ENCODE peak calls at places on chromosome 3, in ten cellular contexts. O, T, Q, H, R, P, E, N, M and F are unnamed samples.
A peak's percentile ranks its signal among the peaks of the same experiment; 100 is the strongest.

GRCh38 chr3:128549283-128550112 is 56.5 kb upstream of the GATA2 start:
- DNase-seq in O (peak; percentile 36), R (peak; percentile 70), T (peak; percentile 62), M (no peak), N (no peak), Q (no peak), E (peak; percentile 3), P (peak; percentile 98), H (no peak), F (no peak)

GRCh38 chr3:82790307-82791097 is 1029.1 kb upstream of the GBE1 start:
- DNase-seq in N (no peak), T (no peak), Q (no peak), M (no peak), H (no peak), O (no peak), P (no peak), E (no peak), R (no peak), F (no peak)

GRCh38 chr3:40458473-40458872 is 1.3 kb downstream of the RPL14 start:
- DNase-seq in T (no peak), N (no peak), H (no peak), E (no peak), P (no peak), M (no peak), R (no peak), Q (no peak), O (no peak), F (no peak)

GRCh38 chr3:135229018-135229495 is 434.0 kb downstream of the EPHB1 start:
- DNase-seq in T (peak; percentile 19), E (no peak), N (no peak), O (no peak), M (no peak), Q (peak; percentile 35), H (peak; percentile 80), R (no peak), P (no peak), F (no peak)

GRCh38 chr3:102114264-102114979 is 265.1 kb downstream of the NFKBIZ start:
- DNase-seq in M (no peak), P (peak; percentile 43), O (no peak), E (no peak), Q (no peak), N (no peak), T (no peak), R (no peak), H (no peak), F (no peak)

GRCh38 chr3:98331329-98331728 is 22.3 kb upstream of the OR5K4 start:
- DNase-seq in Q (no peak), O (no peak), R (no peak), H (no peak), N (no peak), E (no peak), P (no peak), M (no peak), T (no peak), F (no peak)

GRCh38 chr3:132870596-132870995 is 148.4 kb upstream of the NPHP3 start:
- DNase-seq in R (no peak), O (no peak), T (no peak), N (no peak), M (no peak), E (no peak), Q (no peak), H (no peak), P (no peak), F (no peak)

GRCh38 chr3:17913349-17913748 is 170.9 kb upstream of the TBC1D5 start:
- DNase-seq in R (no peak), P (no peak), M (no peak), N (no peak), T (no peak), Q (no peak), E (no peak), O (no peak), H (no peak), F (no peak)

GRCh38 chr3:184656430-184656990 is 55.4 kb downstream of the MAGEF1 start:
- DNase-seq in E (no peak), Q (no peak), T (no peak), P (no peak), M (no peak), R (no peak), N (no peak), O (no peak), H (peak; percentile 36), F (no peak)

GRCh38 chr3:137039570-137039969 is 81.8 kb downstream of the IL20RB start:
- DNase-seq in H (no peak), N (no peak), Q (no peak), R (no peak), P (peak; percentile 15), E (peak; percentile 13), T (no peak), O (no peak), M (no peak), F (no peak)

GRCh38 chr3:87397210-87397609 is 120.8 kb upstream of the POU1F1 start:
- DNase-seq in R (no peak), N (no peak), E (peak; percentile 69), T (no peak), P (no peak), O (no peak), H (no peak), Q (no peak), M (no peak), F (no peak)

GRCh38 chr3:188296761-188297689 is 143.1 kb downstream of the LPP start:
- DNase-seq in T (peak; percentile 73), H (no peak), Q (no peak), N (peak; percentile 53), M (peak; percentile 81), R (no peak), P (peak; percentile 94), O (no peak), E (peak; percentile 85), F (no peak)

DNA sequence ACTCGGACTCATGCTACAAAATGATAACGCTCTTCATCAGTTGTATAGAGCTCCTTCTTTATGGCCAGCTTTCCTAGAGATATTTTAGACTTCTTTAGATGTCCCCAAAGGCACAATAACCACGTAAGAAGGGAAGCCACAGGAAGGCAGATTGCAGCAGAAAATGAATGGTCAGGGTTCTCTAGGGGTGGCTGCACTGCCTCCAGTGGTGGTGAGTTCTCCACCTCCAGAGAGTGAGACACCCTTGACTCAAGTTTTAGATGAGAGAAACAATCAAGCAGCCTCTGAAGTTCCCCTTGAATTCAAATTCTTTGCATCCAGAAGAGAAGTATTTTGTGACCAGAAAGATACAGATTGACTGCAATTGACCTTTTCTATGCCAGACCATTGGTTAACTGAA is 191.5 kb downstream of the TP63 start:
- DNase-seq in H (no peak), E (no peak), O (no peak), N (no peak), M (no peak), Q (no peak), P (no peak), T (no peak), R (no peak), F (no peak)
- TF ChIP-seq CTCF in H (peak; percentile 69), E (peak; percentile 21), O (peak; percentile 11), N (no peak), M (no peak), Q (peak; percentile 13), P (no peak), T (no peak), R (peak; percentile 13), F (no peak)

GRCh38 chr3:177451940-177452484 is 254.7 kb upstream of the TBL1XR1 start:
- DNase-seq in P (peak; percentile 73), T (no peak), O (no peak), M (no peak), R (no peak), N (no peak), H (no peak), E (no peak), Q (no peak), F (no peak)
- H3K4me3 ChIP-seq in P (no peak overlapping the region), T (no peak overlapping the region), O (no peak overlapping the region), M (no peak overlapping the region), R (no peak overlapping the region), N (no peak overlapping the region), H (no peak overlapping the region), E (no peak overlapping the region), Q (no peak overlapping the region), F (peak overlapping the region; percentile 33)

GRCh38 chr3:50350213-50350526 is 405 bp downstream of the NPRL2 start:
- DNase-seq in O (no peak), R (no peak), P (no peak), Q (no peak), N (no peak), T (no peak), E (no peak), M (no peak), H (no peak), F (no peak)

GRCh38 chr3:50353231-50354004 is 2.8 kb downstream of the CYB561D2 start:
- DNase-seq in H (no peak), N (no peak), P (no peak), R (no peak), Q (no peak), E (no peak), O (no peak), T (no peak), M (no peak), F (no peak)

GRCh38 chr3:50351318-50351687 is 641 bp downstream of the CYB561D2 start:
- DNase-seq in P (no peak), T (no peak), N (no peak), Q (no peak), R (no peak), O (no peak), M (no peak), E (no peak), H (no peak), F (no peak)

GRCh38 chr3:50352762-50353161 is 2.1 kb downstream of the CYB561D2 start:
- DNase-seq in M (no peak), O (no peak), Q (no peak), N (no peak), P (no peak), R (no peak), H (no peak), T (no peak), E (peak; percentile 80), F (no peak)

DNA sequence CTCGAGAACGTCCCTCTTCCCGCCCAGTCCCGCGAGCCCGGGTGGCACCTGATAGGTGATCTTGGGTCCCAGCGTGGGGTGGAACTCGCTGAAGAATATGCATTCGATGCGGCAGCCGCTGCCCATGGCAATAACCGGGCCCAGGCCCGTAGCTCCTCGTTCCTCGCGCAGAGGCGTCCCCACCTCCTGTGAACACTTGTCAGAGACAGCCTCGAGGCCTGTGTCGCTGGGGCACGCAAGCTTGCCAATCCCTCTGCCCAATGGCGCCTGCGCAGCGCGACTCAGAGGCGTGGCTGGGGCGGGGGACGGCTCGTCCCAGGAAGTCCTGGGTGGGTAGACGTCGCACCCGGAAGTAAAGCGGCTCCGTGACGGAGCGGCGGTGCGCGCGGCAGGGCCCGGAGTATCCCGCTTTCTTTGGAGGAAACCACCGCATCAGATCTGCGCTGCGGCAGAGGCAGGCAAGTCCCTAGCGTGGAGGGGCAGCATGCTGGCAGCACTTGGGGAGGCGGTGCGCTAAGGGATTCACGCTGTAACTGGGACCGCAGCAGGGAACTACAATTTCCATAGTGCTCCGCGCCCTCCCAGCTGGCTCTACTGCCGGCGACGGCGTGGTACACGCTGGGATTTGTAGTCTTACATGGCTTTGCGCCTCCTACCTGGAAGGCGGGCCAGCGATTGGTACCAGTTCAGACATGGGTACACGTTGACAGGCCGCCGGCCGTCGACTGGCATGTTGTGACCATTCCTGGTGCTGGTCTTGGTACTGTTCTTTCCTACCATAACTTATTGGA is at the start of the genes CYB561D2 and NPRL2:
- DNase-seq in R (peak; percentile 98), M (peak; percentile 62), Q (peak; percentile 95), P (peak; percentile 92), H (peak; percentile 98), N (peak; percentile 100), E (peak; percentile 97), O (peak; percentile 72), T (peak; percentile 97), F (peak; percentile 98)
- TF ChIP-seq CTCF in R (no peak), M (no peak), Q (no peak), P (no peak), H (no peak), N (no peak), E (no peak), O (no peak), T (no peak), F (peak; percentile 40)

GRCh38 chr3:23873941-23874340 is 42.8 kb downstream of the NKIRAS1 start:
- DNase-seq in O (no peak), Q (no peak), P (peak; percentile 63), H (no peak), M (no peak), N (no peak), R (no peak), T (no peak), E (no peak), F (no peak)
- H3K4me3 ChIP-seq in O (no peak overlapping the region), Q (no peak overlapping the region), P (no peak overlapping the region), H (no peak overlapping the region), M (no peak overlapping the region), N (no peak overlapping the region), R (no peak overlapping the region), T (no peak overlapping the region), E (no peak overlapping the region), F (no peak overlapping the region)